ENCODE peak calls at places on chromosomes 11 and 22, in seven cellular contexts. One of them, this sample, is unnamed.

GRCh38 chr11:120013325-120014250 is 124.3 kb downstream of the TRIM29 start:
- DNase-seq in AG10803: peak; percentile 12
- DNase-seq in Caco-2: peak; percentile 72
- DNase-seq in dorsolateral prefrontal cortex: peak; percentile 74
- DNase-seq in cardiac fibroblast: peak; percentile 29
- DNase-seq in GM12865: peak; percentile 40
- DNase-seq in transverse colon: peak; percentile 57
- DNase-seq in this sample: peak; percentile 40

GRCh38 chr22:39428597-39429071 is 28.2 kb upstream of the MGAT3 start:
- DNase-seq in Caco-2: peak; percentile 73
- DNase-seq in AG10803: no peak
- DNase-seq in GM12865: no peak
- DNase-seq in cardiac fibroblast: no peak
- DNase-seq in dorsolateral prefrontal cortex: no peak
- DNase-seq in transverse colon: no peak
- DNase-seq in this sample: no peak

GRCh38 chr22:39028281-39028680 is 7.4 kb downstream of the APOBEC3D start:
- DNase-seq in AG10803: no peak
- DNase-seq in Caco-2: no peak
- DNase-seq in cardiac fibroblast: no peak
- DNase-seq in transverse colon: no peak
- DNase-seq in dorsolateral prefrontal cortex: no peak
- DNase-seq in GM12865: no peak
- DNase-seq in this sample: no peak

GRCh38 chr11:45805305-45806071 is 539 bp downstream of the SLC35C1 start:
- DNase-seq in transverse colon: no peak
- DNase-seq in Caco-2: peak; percentile 89
- DNase-seq in dorsolateral prefrontal cortex: no peak
- DNase-seq in cardiac fibroblast: peak; percentile 78
- DNase-seq in AG10803: peak; percentile 78
- DNase-seq in GM12865: peak; percentile 23
- DNase-seq in this sample: no peak

GRCh38 chr11:70312401-70313357 is 42.2 kb downstream of the PPFIA1 start:
- DNase-seq in dorsolateral prefrontal cortex: no peak
- DNase-seq in GM12865: no peak
- DNase-seq in Caco-2: no peak
- DNase-seq in transverse colon: no peak
- DNase-seq in AG10803: no peak
- DNase-seq in cardiac fibroblast: no peak
- DNase-seq in this sample: no peak

GRCh38 chr22:21920341-21921183 is 32.1 kb downstream of the PPM1F start:
- DNase-seq in Caco-2: no peak
- DNase-seq in AG10803: no peak
- DNase-seq in cardiac fibroblast: no peak
- DNase-seq in dorsolateral prefrontal cortex: no peak
- DNase-seq in transverse colon: no peak
- DNase-seq in GM12865: no peak
- DNase-seq in this sample: no peak

GRCh38 chr11:66564538-66564937 is 3.9 kb downstream of the CTSF start:
- DNase-seq in transverse colon: no peak
- DNase-seq in cardiac fibroblast: no peak
- DNase-seq in GM12865: no peak
- DNase-seq in AG10803: no peak
- DNase-seq in dorsolateral prefrontal cortex: no peak
- DNase-seq in Caco-2: no peak
- DNase-seq in this sample: no peak

GRCh38 chr22:24540470-24540869 is 14.5 kb downstream of the GUCD1 start:
- DNase-seq in AG10803: no peak
- DNase-seq in transverse colon: no peak
- DNase-seq in GM12865: no peak
- DNase-seq in cardiac fibroblast: no peak
- DNase-seq in dorsolateral prefrontal cortex: no peak
- DNase-seq in Caco-2: no peak
- DNase-seq in this sample: no peak

GRCh38 chr11:12674936-12675696 is 895 bp downstream of the TEAD1 start:
- DNase-seq in AG10803: no peak
- DNase-seq in Caco-2: no peak
- DNase-seq in cardiac fibroblast: peak; percentile 46
- DNase-seq in GM12865: no peak
- DNase-seq in dorsolateral prefrontal cortex: no peak
- DNase-seq in transverse colon: no peak
- DNase-seq in this sample: no peak

GRCh38 chr22:42720263-42721044 is at the start of gene A4GALT:
- DNase-seq in GM12865: peak; percentile 39
- DNase-seq in Caco-2: no peak
- DNase-seq in cardiac fibroblast: no peak
- DNase-seq in AG10803: no peak
- DNase-seq in dorsolateral prefrontal cortex: no peak
- DNase-seq in transverse colon: no peak
- DNase-seq in this sample: peak; percentile 7

GRCh38 chr11:70611166-70611565 is 212.8 kb downstream of the CTTN start:
- DNase-seq in cardiac fibroblast: no peak
- DNase-seq in Caco-2: no peak
- DNase-seq in transverse colon: no peak
- DNase-seq in dorsolateral prefrontal cortex: no peak
- DNase-seq in GM12865: no peak
- DNase-seq in AG10803: no peak
- DNase-seq in this sample: no peak

GRCh38 chr22:38023045-38023444 is 34.2 kb upstream of the PICK1 start:
- DNase-seq in transverse colon: no peak
- DNase-seq in cardiac fibroblast: no peak
- DNase-seq in AG10803: no peak
- DNase-seq in GM12865: no peak
- DNase-seq in Caco-2: no peak
- DNase-seq in dorsolateral prefrontal cortex: no peak
- DNase-seq in this sample: no peak

GRCh38 chr22:38018938-38019827 is 34.8 kb upstream of the SOX10 start:
- DNase-seq in cardiac fibroblast: no peak
- DNase-seq in Caco-2: no peak
- DNase-seq in dorsolateral prefrontal cortex: no peak
- DNase-seq in GM12865: no peak
- DNase-seq in AG10803: no peak
- DNase-seq in transverse colon: no peak
- DNase-seq in this sample: no peak

GRCh38 chr22:38017939-38018885 is 33.9 kb upstream of the SOX10 start:
- DNase-seq in GM12865: no peak
- DNase-seq in dorsolateral prefrontal cortex: no peak
- DNase-seq in Caco-2: no peak
- DNase-seq in cardiac fibroblast: no peak
- DNase-seq in transverse colon: no peak
- DNase-seq in AG10803: no peak
- DNase-seq in this sample: no peak

GRCh38 chr22:38017272-38017920 is 33.0 kb upstream of the SOX10 start:
- DNase-seq in GM12865: no peak
- DNase-seq in dorsolateral prefrontal cortex: peak; percentile 83
- DNase-seq in cardiac fibroblast: peak; percentile 66
- DNase-seq in Caco-2: no peak
- DNase-seq in transverse colon: peak; percentile 75
- DNase-seq in AG10803: peak; percentile 65
- DNase-seq in this sample: peak; percentile 17

DNA sequence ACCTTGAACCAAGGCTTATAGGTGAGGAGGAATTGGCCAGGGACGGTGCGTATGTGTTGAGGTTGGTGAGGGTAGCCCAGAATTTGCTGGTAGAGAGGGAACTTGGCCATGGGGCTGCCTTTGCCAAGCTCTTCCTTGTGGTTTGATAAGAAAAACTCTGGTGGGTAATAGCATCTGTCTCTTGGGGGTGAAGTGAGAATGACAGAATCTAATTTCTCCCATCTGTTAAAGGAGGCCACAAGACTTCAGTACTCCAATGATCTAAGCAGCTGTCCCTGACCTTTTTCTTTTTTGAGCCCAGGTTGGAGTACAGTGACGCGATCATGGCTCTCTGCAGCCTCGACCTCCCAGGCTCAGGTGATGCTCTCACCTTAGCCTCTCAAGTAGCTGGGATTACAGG is 36.0 kb upstream of the PICK1 start:
- DNase-seq in cardiac fibroblast: no peak
- DNase-seq in dorsolateral prefrontal cortex: no peak
- DNase-seq in Caco-2: no peak
- DNase-seq in transverse colon: no peak
- DNase-seq in AG10803: no peak
- DNase-seq in GM12865: no peak
- DNase-seq in this sample: no peak
- TF ChIP-seq CTCF in cardiac fibroblast: no peak
- TF ChIP-seq CTCF in dorsolateral prefrontal cortex: no peak
- TF ChIP-seq CTCF in Caco-2: no peak
- TF ChIP-seq CTCF in transverse colon: no peak
- TF ChIP-seq CTCF in AG10803: no peak
- TF ChIP-seq CTCF in GM12865: no peak
- TF ChIP-seq CTCF in this sample: no peak

GRCh38 chr22:37462426-37462825 is 23.8 kb downstream of the MFNG start:
- DNase-seq in dorsolateral prefrontal cortex: no peak
- DNase-seq in Caco-2: no peak
- DNase-seq in transverse colon: no peak
- DNase-seq in cardiac fibroblast: no peak
- DNase-seq in AG10803: no peak
- DNase-seq in GM12865: no peak
- DNase-seq in this sample: no peak

GRCh38 chr22:37464181-37464580 is 22.0 kb downstream of the MFNG start:
- DNase-seq in AG10803: no peak
- DNase-seq in dorsolateral prefrontal cortex: no peak
- DNase-seq in GM12865: peak; percentile 78
- DNase-seq in Caco-2: no peak
- DNase-seq in transverse colon: peak; percentile 17
- DNase-seq in cardiac fibroblast: peak; percentile 35
- DNase-seq in this sample: no peak

GRCh38 chr22:37467556-37467955 is 18.6 kb downstream of the MFNG start:
- DNase-seq in dorsolateral prefrontal cortex: no peak
- DNase-seq in Caco-2: no peak
- DNase-seq in transverse colon: no peak
- DNase-seq in cardiac fibroblast: no peak
- DNase-seq in GM12865: no peak
- DNase-seq in AG10803: no peak
- DNase-seq in this sample: no peak

GRCh38 chr22:37462983-37463382 is 23.2 kb downstream of the MFNG start:
- DNase-seq in cardiac fibroblast: peak; percentile 51
- DNase-seq in Caco-2: no peak
- DNase-seq in transverse colon: no peak
- DNase-seq in AG10803: peak; percentile 23
- DNase-seq in dorsolateral prefrontal cortex: no peak
- DNase-seq in GM12865: no peak
- DNase-seq in this sample: peak; percentile 30

GRCh38 chr22:37465721-37466120 is 20.5 kb downstream of the MFNG start:
- DNase-seq in transverse colon: no peak
- DNase-seq in cardiac fibroblast: no peak
- DNase-seq in GM12865: no peak
- DNase-seq in AG10803: no peak
- DNase-seq in dorsolateral prefrontal cortex: no peak
- DNase-seq in Caco-2: no peak
- DNase-seq in this sample: no peak
- TF ChIP-seq CTCF in transverse colon: no peak
- TF ChIP-seq CTCF in cardiac fibroblast: no peak
- TF ChIP-seq CTCF in GM12865: no peak
- TF ChIP-seq CTCF in AG10803: no peak
- TF ChIP-seq CTCF in dorsolateral prefrontal cortex: no peak
- TF ChIP-seq CTCF in Caco-2: no peak
- TF ChIP-seq CTCF in this sample: no peak

DNA sequence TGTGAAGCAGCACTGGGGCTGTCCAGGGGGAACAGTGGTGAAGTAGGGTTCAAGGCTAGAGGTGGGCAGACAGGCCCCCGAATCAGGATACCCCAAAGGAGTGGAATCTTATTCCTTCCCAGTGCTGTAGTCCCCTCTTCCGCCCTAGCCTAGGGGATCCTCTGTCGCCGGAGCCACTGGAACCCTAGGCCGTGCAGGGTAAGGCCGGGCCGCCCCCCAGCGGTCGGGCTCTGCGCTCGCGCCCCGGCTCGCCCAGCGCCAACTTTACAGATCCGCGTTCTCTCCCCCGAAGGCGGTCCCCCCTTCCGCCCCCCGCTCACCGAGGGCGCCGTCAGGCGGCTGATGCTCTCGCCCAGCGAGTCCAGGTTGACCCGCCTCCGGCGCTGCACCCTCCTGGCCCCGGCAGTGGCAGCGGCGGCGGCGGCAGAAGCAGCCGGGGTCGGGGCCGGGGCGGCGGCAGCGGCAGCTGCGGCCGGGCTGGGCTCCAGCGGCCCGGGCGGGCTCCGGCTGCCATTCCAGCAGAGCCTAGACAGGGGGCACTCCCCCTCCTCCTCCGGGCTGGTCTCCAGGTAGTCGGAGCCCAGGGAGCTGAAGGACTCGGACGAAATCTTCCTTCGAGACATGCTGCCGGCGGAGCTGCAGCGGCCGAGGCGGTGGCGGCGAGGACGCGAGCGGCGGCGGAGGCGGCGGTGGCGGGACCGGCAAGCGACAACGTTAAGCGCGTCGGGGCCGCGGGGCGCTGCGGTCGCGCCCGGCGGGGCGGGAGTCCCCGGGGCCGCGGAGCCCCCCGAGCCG is 646 bp downstream of the GUCY1A2 start:
- DNase-seq in cardiac fibroblast: peak; percentile 47
- DNase-seq in GM12865: peak; percentile 63
- DNase-seq in Caco-2: no peak
- DNase-seq in AG10803: peak; percentile 33
- DNase-seq in transverse colon: no peak
- DNase-seq in dorsolateral prefrontal cortex: peak; percentile 49
- DNase-seq in this sample: peak; percentile 22
- TF ChIP-seq CTCF in cardiac fibroblast: peak; percentile 38
- TF ChIP-seq CTCF in GM12865: peak; percentile 69
- TF ChIP-seq CTCF in Caco-2: no peak
- TF ChIP-seq CTCF in AG10803: peak; percentile 50
- TF ChIP-seq CTCF in transverse colon: no peak
- TF ChIP-seq CTCF in dorsolateral prefrontal cortex: peak; percentile 63
- TF ChIP-seq CTCF in this sample: peak; percentile 55

GRCh38 chr11:131979364-131979763 is 608.9 kb downstream of the NTM start:
- DNase-seq in AG10803: no peak
- DNase-seq in GM12865: no peak
- DNase-seq in dorsolateral prefrontal cortex: no peak
- DNase-seq in Caco-2: no peak
- DNase-seq in transverse colon: no peak
- DNase-seq in cardiac fibroblast: no peak
- DNase-seq in this sample: no peak

GRCh38 chr11:131975624-131976420 is 605.4 kb downstream of the NTM start:
- DNase-seq in dorsolateral prefrontal cortex: no peak
- DNase-seq in GM12865: no peak
- DNase-seq in AG10803: no peak
- DNase-seq in cardiac fibroblast: no peak
- DNase-seq in Caco-2: no peak
- DNase-seq in transverse colon: no peak
- DNase-seq in this sample: no peak

GRCh38 chr11:131977231-131977630 is 606.8 kb downstream of the NTM start:
- DNase-seq in transverse colon: no peak
- DNase-seq in cardiac fibroblast: peak; percentile 61
- DNase-seq in Caco-2: no peak
- DNase-seq in GM12865: no peak
- DNase-seq in dorsolateral prefrontal cortex: no peak
- DNase-seq in AG10803: peak; percentile 73
- DNase-seq in this sample: no peak

GRCh38 chr11:131978351-131978750 is 607.9 kb downstream of the NTM start:
- DNase-seq in cardiac fibroblast: no peak
- DNase-seq in transverse colon: no peak
- DNase-seq in Caco-2: no peak
- DNase-seq in dorsolateral prefrontal cortex: no peak
- DNase-seq in AG10803: no peak
- DNase-seq in GM12865: no peak
- DNase-seq in this sample: no peak

DNA sequence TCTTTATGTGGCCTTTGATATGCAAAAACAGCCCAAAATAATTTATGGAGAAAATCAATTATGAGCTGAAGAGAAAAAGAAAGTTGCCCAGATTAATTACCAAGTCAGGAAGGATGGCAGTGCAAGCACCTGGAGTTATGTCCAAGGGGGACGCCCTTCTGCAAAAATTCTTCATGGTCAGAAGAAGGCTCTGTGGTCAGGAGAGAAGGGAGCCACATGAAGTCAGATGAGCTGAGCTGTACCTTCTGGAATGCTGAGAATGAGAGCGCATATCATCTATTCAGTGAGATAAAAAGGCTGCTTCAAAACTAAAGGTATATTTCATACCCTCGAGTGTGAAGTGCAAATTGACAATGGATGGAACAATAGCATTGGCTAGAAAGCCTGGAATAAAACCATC is 607.4 kb downstream of the NTM start:
- DNase-seq in dorsolateral prefrontal cortex: no peak
- DNase-seq in cardiac fibroblast: peak; percentile 78
- DNase-seq in GM12865: no peak
- DNase-seq in Caco-2: no peak
- DNase-seq in transverse colon: no peak
- DNase-seq in AG10803: peak; percentile 78
- DNase-seq in this sample: no peak
- TF ChIP-seq CTCF in dorsolateral prefrontal cortex: no peak
- TF ChIP-seq CTCF in cardiac fibroblast: no peak
- TF ChIP-seq CTCF in GM12865: no peak
- TF ChIP-seq CTCF in Caco-2: no peak
- TF ChIP-seq CTCF in transverse colon: no peak
- TF ChIP-seq CTCF in AG10803: no peak
- TF ChIP-seq CTCF in this sample: no peak

This sample was measured in activated CD8-positive, alpha-beta T cell treated with anti-CD3 and anti-CD28 coated beads for 36 hours.